ENCODE peak calls at places on chromosomes 11 and 22, in six cellular contexts. Z is stomach, J is GM23338, E is COR-L47, F is brain microvascular endothelial cell, M is foreskin fibroblast. H is an unnamed sample.

GRCh38 chr22:24564376-24565058 is 8.7 kb downstream of the SNRPD3 start:
- DNase-seq in M (no peak), F (no peak), E (no peak), Z (no peak), J (no peak), H (no peak)

GRCh38 chr11:132349806-132350733 is 979.7 kb downstream of the NTM start:
- DNase-seq in J (no peak), Z (no peak), E (no peak), F (peak), M (no peak), H (no peak)

GRCh38 chr11:116033931-116034553 is 529.8 kb upstream of the CADM1 start:
- DNase-seq in E (no peak), F (no peak), J (peak), M (no peak), Z (no peak), H (no peak)

GRCh38 chr11:14107071-14107470 is 144.5 kb downstream of the SPON1 start:
- DNase-seq in Z (no peak), M (no peak), J (no peak), F (no peak), E (no peak), H (no peak)

GRCh38 chr11:47991266-47991830 is 11.0 kb downstream of the PTPRJ start:
- DNase-seq in J (peak), Z (peak), M (no peak), E (peak), F (no peak), H (peak)

GRCh38 chr11:61334434-61335354 is 1.7 kb downstream of the TKFC start:
- DNase-seq in F (peak), Z (no peak), E (no peak), J (no peak), M (peak), H (peak)

GRCh38 chr22:44698531-44699421 is 3.2 kb upstream of the PRR5 start:
- DNase-seq in E (no peak), M (peak), F (peak), Z (no peak), J (peak), H (peak)

GRCh38 chr11:47983464-47984397 is 3.4 kb downstream of the PTPRJ start:
- DNase-seq in Z (no peak), F (peak), M (no peak), E (no peak), J (no peak), H (no peak)

GRCh38 chr11:36744375-36745168 is 146.5 kb upstream of the RAG2 start:
- DNase-seq in M (peak), F (peak), J (peak), E (peak), Z (peak), H (peak)

GRCh38 chr11:66743271-66743968 is 14.4 kb upstream of the SPTBN2 start:
- DNase-seq in F (no peak), E (no peak), J (peak), Z (peak), M (no peak), H (no peak)

GRCh38 chr11:61683116-61683515 is 2.9 kb downstream of the DAGLA start:
- DNase-seq in E (no peak), M (no peak), F (no peak), Z (no peak), J (no peak), H (no peak)

GRCh38 chr11:77151804-77152513 is 23.9 kb downstream of the MYO7A start:
- DNase-seq in M (no peak), E (no peak), J (no peak), Z (no peak), F (no peak), H (no peak)

GRCh38 chr11:733072-733471 is 14.2 kb upstream of the TALDO1 start:
- DNase-seq in E (no peak), F (no peak), M (no peak), Z (no peak), J (peak), H (no peak)

GRCh38 chr11:118010738-118011461 is 24.7 kb downstream of the IL10RA start:
- DNase-seq in E (no peak), F (no peak), Z (peak), J (no peak), M (no peak), H (no peak)

GRCh38 chr11:19767691-19768151 is 55.1 kb downstream of the NAV2 start:
- DNase-seq in Z (no peak), F (no peak), M (no peak), J (no peak), E (no peak), H (no peak)

GRCh38 chr11:9726313-9727022 is 62.6 kb downstream of the SWAP70 start:
- DNase-seq in J (no peak), E (peak), M (peak), F (peak), Z (no peak), H (no peak)

GRCh38 chr11:134244593-134244992 is 8.6 kb downstream of the THYN1 start:
- DNase-seq in Z (no peak), E (no peak), M (no peak), J (peak), F (no peak), H (no peak)

GRCh38 chr11:10942621-10943020 is 84.8 kb upstream of the ZBED5 start:
- DNase-seq in Z (no peak), J (no peak), M (no peak), F (no peak), E (no peak), H (no peak)

GRCh38 chr11:1198766-1199688 is 23.8 kb upstream of the MUC5B start:
- DNase-seq in F (no peak), Z (peak), J (no peak), E (no peak), M (no peak), H (no peak)

GRCh38 chr22:26494506-26494905 is 10.8 kb downstream of the SRRD start:
- DNase-seq in J (no peak), M (no peak), Z (no peak), F (no peak), E (no peak), H (no peak)

GRCh38 chr11:65219930-65220213 is 38.1 kb downstream of the CAPN1 start:
- DNase-seq in M (peak), E (no peak), F (no peak), J (no peak), Z (no peak), H (no peak)

GRCh38 chr11:61671527-61671926 is 8.7 kb upstream of the DAGLA start:
- DNase-seq in F (no peak), J (peak), M (no peak), Z (no peak), E (no peak), H (no peak)

GRCh38 chr11:11569936-11570491 is 51.8 kb downstream of the GALNT18 start:
- DNase-seq in M (no peak), J (no peak), F (no peak), E (no peak), Z (peak), H (no peak)

GRCh38 chr11:360326-361280 is 8.7 kb upstream of the B4GALNT4 start:
- DNase-seq in E (no peak), M (no peak), Z (no peak), F (no peak), J (no peak), H (no peak)

GRCh38 chr11:26578998-26579635 is 7.1 kb upstream of the MUC15 start:
- DNase-seq in M (peak), J (no peak), E (no peak), Z (no peak), F (no peak), H (no peak)

GRCh38 chr11:47216141-47216798 is 1.5 kb downstream of the DDB2 start:
- DNase-seq in Z (peak), M (peak), J (no peak), F (peak), E (peak), H (peak)

GRCh38 chr11:62707277-62707771 is at the start of the genes BSCL2 and GNG3:
- DNase-seq in J (peak), F (no peak), Z (no peak), E (no peak), M (no peak), H (no peak)

GRCh38 chr11:103903005-103903404 is 133.4 kb upstream of the DDI1 start:
- DNase-seq in F (no peak), E (no peak), M (no peak), J (no peak), Z (no peak), H (no peak)

GRCh38 chr22:39728236-39728860 is 157.8 kb downstream of the CACNA1I start:
- DNase-seq in Z (no peak), F (no peak), E (no peak), J (no peak), M (no peak), H (no peak)

GRCh38 chr22:41603873-41604332 is 14.3 kb upstream of the PMM1 start:
- DNase-seq in E (no peak), M (no peak), F (no peak), J (no peak), Z (no peak), H (no peak)

GRCh38 chr11:15258433-15259350 is 144.0 kb downstream of the INSC start:
- DNase-seq in J (peak), M (peak), F (peak), E (peak), Z (no peak), H (peak)

GRCh38 chr11:116478676-116479075 is 294.1 kb downstream of the BUD13 start:
- DNase-seq in M (no peak), E (no peak), Z (no peak), F (no peak), J (no peak), H (no peak)

GRCh38 chr22:42757475-42757874 is 36.8 kb upstream of the A4GALT start:
- DNase-seq in J (peak), M (peak), E (no peak), F (no peak), Z (no peak), H (no peak)

GRCh38 chr22:41780714-41781507 is 19.6 kb upstream of the CCDC134 start:
- DNase-seq in M (no peak), J (peak), Z (peak), E (no peak), F (peak), H (no peak)

GRCh38 chr11:94762208-94762607 is 5.9 kb upstream of the AMOTL1 start:
- DNase-seq in M (no peak), J (peak), F (no peak), E (peak), Z (no peak), H (no peak)

GRCh38 chr22:50473855-50474671 is 772 bp downstream of the SBF1 start:
- DNase-seq in E (no peak), Z (peak), M (peak), F (peak), J (peak), H (peak)

GRCh38 chr11:55914482-55914881 is at the start of gene OR5W2:
- DNase-seq in J (no peak), M (no peak), F (no peak), Z (no peak), E (no peak), H (no peak)

GRCh38 chr22:20111045-20111688 is 4.7 kb upstream of the RANBP1 start:
- DNase-seq in J (peak), M (no peak), Z (no peak), F (no peak), E (peak), H (peak)

GRCh38 chr11:67615455-67616430 is 9.0 kb downstream of the NDUFV1 start:
- DNase-seq in M (no peak), Z (peak), J (peak), F (no peak), E (no peak), H (no peak)